ENCODE peak calls at places on chromosome 7, in six cellular contexts. F is stomach, L is breast epithelium, C is fibroblast of the aortic adventitia, X is adrenal gland, R is heart left ventricle. O is an unnamed sample.

GRCh38 chr7:77831481-77831880 is 32.9 kb downstream of the PHTF2 start:
- DNase-seq in F (no peak), L (no peak), C (no peak), X (no peak), R (no peak), O (no peak)

GRCh38 chr7:91235211-91235832 is 28.9 kb upstream of the FZD1 start:
- DNase-seq in F (no peak), L (no peak), C (no peak), X (no peak), R (no peak), O (no peak)

GRCh38 chr7:100793806-100794660 is 33.3 kb downstream of the EPHB4 start:
- DNase-seq in F (no peak), L (no peak), C (no peak), X (no peak), R (no peak), O (no peak)

GRCh38 chr7:82598958-82599357 is 155.4 kb upstream of the CACNA2D1 start:
- DNase-seq in F (no peak), L (no peak), C (peak), X (no peak), R (no peak), O (no peak)

GRCh38 chr7:157373493-157373892 is 36.7 kb downstream of the DNAJB6 start:
- DNase-seq in F (peak), L (no peak), C (no peak), X (no peak), R (no peak), O (no peak)

GRCh38 chr7:110771717-110772116 is 319.2 kb upstream of the LRRN3 start:
- DNase-seq in F (no peak), L (no peak), C (no peak), X (no peak), R (no peak), O (no peak)

GRCh38 chr7:20785211-20786048 is 1.3 kb downstream of the SP8 start:
- DNase-seq in F (peak), L (no peak), C (no peak), X (no peak), R (no peak), O (no peak)

GRCh38 chr7:77575187-77575586 is 38.1 kb downstream of the PTPN12 start:
- DNase-seq in F (no peak), L (no peak), C (no peak), X (peak), R (no peak), O (no peak)

GRCh38 chr7:137880432-137880831 is 33.7 kb upstream of the DGKI start:
- DNase-seq in F (no peak), L (no peak), C (peak), X (no peak), R (no peak), O (no peak)

DNA sequence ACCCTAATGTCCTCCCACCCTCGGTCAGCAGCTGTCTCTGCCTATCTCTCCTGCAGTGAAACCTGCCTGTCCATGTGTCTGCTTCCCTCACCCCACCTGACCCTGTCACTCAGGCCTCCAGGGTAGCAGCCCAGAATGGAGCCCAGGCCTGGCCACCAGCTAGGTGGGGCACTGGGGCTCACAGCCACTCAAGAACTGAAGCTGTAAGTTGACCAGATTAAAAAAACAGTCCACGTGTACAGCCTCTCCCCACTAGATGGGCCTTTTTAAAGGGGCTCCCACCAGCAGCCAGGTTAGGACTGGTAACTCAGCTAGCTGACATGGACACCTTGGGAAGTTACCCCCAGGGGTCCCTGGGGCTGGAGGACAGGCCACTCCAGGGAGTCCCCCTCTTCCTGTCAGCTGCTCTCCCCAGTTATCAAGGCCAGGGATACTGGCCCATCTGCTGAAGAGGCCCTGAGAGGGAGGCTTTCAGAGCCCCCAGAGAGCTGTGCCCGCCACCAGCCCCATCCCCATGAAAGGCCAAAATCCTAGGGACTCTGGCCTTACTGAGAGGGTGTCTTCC is 1.4 kb downstream of the SMARCD3 start:
- DNase-seq in F (no peak), L (no peak), C (no peak), X (no peak), R (no peak), O (no peak)
- H3K4me3 ChIP-seq in F (peak), L (peak), C (peak), X (peak), R (peak), O (no peak)

DNA sequence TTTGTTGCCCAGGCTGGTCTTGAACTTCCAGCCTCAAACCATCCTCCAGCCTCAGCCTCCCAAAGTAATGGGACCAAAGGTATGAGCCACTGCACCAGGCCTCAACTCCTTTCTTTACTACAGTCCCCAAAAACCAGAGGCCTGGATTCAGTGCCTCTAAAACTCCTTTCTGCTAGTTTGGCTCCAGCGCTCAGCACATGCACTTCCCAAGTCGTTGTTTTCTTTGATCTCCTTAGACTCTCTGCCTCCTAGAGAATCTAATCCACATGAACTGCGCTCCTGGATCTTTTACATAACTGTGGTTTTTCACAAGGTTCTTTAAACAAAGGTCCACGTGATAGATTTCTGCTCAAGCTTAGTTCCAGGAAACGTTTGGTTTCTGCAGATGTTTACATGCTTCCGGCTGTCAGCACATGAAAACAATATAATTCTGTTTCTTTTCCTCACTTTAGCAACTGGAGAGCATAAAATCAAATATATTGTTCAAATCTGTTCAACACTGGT is 270.6 kb upstream of the MKLN1 start:
- DNase-seq in F (no peak), L (no peak), C (peak), X (no peak), R (no peak), O (peak)
- H3K4me3 ChIP-seq in F (no peak), L (no peak), C (no peak), X (no peak), R (peak), O (no peak)

GRCh38 chr7:2507917-2508306 is 11.7 kb upstream of the LFNG start:
- DNase-seq in F (no peak), L (no peak), C (no peak), X (no peak), R (no peak), O (no peak)
- H3K4me3 ChIP-seq in F (no peak), L (peak), C (no peak), X (no peak), R (peak), O (no peak)

DNA sequence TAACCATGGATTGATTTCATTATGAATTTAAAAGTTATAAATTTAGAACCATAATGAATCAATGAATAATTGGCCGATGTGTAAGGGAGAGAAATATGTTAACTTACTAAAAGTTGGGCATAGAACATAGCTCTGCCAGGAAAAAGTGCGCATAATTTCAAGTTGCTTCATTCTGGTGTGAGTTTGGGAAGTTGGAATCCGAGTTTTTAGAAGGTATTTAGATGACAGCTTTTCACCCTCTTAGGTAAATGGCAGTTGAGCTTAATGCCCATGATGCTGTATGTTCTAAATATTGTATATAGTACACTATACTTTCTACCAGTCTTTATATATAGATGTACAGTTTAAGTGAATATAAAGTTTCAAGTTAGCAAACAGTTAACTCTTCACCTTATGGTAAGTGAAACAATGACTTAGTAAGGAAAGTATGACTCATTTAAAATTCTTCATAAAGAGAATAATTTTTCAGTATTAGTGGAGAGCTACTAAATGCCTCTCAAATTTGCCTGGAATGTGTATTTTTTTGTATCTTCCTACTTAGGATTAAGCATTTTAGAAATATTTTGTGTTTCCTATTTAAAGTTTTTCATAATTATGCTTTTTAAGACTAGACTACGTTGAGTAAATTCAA is 1.6 kb downstream of the C1GALT1 start:
- DNase-seq in F (no peak), L (no peak), C (peak), X (no peak), R (no peak), O (no peak)
- H3K4me3 ChIP-seq in F (peak), L (peak), C (peak), X (peak), R (peak), O (peak)

DNA sequence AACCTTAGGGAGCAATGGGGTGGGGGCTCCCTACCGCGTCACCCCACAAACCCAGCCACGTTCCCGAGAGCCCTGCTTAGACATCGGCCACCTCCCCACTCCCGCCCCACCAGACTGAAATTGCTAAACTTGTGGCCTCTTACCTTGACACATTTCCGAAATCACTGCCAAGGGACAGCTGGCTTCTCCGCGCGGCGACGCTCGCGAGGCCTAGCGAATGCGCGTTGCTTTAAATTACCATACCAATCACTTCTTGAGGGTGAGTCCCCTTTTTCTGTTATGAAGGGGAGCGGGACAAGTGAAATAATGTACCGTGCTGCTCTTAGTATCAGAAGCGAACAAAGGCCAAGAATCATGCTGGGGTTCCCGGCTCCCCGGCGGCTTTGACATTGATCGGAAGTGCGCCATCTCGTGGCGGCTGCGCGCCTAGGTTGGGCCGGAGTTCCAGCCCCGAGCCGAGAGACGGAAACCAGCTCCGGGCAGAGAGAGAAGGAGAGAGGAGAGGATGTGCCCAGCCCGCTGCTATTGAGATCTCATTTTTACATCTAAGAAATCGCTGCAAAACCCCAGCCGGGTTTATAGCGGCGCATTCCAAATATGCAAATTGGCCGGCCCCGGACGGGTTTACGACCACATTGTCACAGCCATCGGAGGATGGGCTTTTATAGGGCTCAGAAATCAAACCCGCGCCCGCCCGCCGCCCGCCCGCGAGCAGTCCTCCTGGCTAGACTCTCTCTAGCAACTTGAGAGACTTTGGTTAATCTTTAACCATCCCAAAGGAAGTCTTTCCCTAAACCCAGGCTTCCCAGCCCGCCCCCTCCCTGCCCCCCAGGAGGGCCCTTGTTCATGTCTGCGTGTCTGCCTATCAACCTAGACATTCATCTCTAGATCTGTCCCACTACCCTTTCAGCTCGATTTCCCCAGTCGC is 5.3 kb downstream of the HOXA11 start:
- DNase-seq in F (peak), L (peak), C (peak), X (peak), R (peak), O (peak)
- H3K4me3 ChIP-seq in F (no peak), L (peak), C (peak), X (no peak), R (peak), O (no peak)

GRCh38 chr7:73705551-73705920 is 13.9 kb downstream of the STX1A start:
- DNase-seq in F (no peak), L (no peak), C (no peak), X (no peak), R (no peak), O (no peak)

GRCh38 chr7:73704640-73705550 is 14.6 kb downstream of the STX1A start:
- DNase-seq in F (no peak), L (peak), C (peak), X (no peak), R (no peak), O (no peak)

GRCh38 chr7:73703225-73703624 is 16.2 kb downstream of the STX1A start:
- DNase-seq in F (no peak), L (no peak), C (no peak), X (no peak), R (no peak), O (no peak)

GRCh38 chr7:73703649-73703984 is 15.9 kb downstream of the STX1A start:
- DNase-seq in F (no peak), L (no peak), C (no peak), X (no peak), R (no peak), O (no peak)

DNA sequence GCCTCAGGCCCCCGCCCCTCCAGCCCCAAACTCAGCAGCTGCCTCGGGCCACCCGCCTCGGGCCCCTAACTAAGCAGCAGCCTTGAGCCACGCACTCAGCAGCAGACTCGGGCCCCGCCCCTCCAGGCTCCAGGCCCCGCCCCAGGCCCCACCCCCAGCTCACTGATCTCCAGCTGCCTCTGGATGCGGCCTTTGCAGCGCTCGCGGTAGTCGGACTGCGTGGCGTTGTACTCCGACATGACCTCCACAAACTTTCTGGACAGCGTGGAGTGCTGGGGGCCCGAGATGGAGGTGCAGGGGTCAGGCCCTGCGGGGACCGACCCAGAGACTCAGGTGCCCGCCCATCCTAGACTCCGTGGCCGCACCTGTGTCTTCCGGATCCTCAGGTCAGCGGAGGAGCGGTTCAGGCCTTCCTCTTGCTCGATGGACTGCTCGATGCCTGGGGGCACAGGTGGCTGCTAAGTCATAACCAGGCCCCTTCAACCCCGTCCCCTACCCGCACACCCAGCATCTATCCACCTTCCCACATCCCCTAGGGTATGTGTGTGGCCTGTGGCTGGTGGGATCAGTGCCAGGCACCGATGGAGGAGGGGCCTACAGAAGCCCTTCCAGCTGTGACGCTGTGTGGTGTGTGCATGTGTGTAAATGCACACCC is 15.4 kb downstream of the STX1A start:
- DNase-seq in F (peak), L (no peak), C (peak), X (peak), R (peak), O (no peak)
- H3K4me3 ChIP-seq in F (peak), L (no peak), C (no peak), X (peak), R (no peak), O (no peak)

GRCh38 chr7:108525985-108526767 is at the start of gene PNPLA8:
- DNase-seq in F (peak), L (peak), C (peak), X (peak), R (peak), O (peak)

GRCh38 chr7:108525327-108525984 is 479 bp downstream of the PNPLA8 start:
- DNase-seq in F (no peak), L (no peak), C (peak), X (peak), R (peak), O (peak)

GRCh38 chr7:108526768-108527017 is 758 bp upstream of the PNPLA8 start:
- DNase-seq in F (no peak), L (no peak), C (no peak), X (no peak), R (no peak), O (no peak)

GRCh38 chr7:108528183-108528712 is 2.3 kb upstream of the PNPLA8 start:
- DNase-seq in F (no peak), L (no peak), C (no peak), X (no peak), R (no peak), O (no peak)

DNA sequence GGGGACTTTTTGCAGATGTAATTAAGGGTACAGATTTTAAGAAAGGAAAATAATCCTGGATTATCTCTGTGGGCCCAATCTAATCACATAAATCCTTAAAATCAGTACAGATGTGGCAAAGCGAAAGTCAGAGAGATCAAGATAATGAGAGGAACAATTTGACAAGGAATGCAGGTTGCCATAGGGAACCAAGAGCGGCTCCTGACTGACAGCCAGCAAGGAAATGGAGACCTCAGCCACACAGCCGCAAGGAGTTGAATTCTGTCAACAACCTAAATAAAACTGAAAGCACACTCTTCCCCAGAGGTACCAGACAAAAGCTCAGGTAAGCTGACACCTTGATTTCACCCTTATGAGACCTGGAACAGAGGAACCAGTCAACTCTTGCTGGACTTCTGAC is 3.4 kb upstream of the PNPLA8 start:
- DNase-seq in F (peak), L (no peak), C (no peak), X (no peak), R (no peak), O (no peak)
- H3K4me3 ChIP-seq in F (no peak), L (no peak), C (no peak), X (no peak), R (no peak), O (no peak)

GRCh38 chr7:135758531-135758932 is 9.9 kb upstream of the FAM180A start:
- DNase-seq in F (no peak), L (no peak), C (peak), X (no peak), R (peak), O (no peak)

GRCh38 chr7:135759537-135759936 is 10.9 kb upstream of the FAM180A start:
- DNase-seq in F (no peak), L (no peak), C (no peak), X (no peak), R (no peak), O (no peak)

GRCh38 chr7:135756191-135756590 is 7.6 kb upstream of the FAM180A start:
- DNase-seq in F (no peak), L (no peak), C (no peak), X (no peak), R (no peak), O (no peak)

GRCh38 chr7:135755351-135755753 is 6.7 kb upstream of the FAM180A start:
- DNase-seq in F (no peak), L (no peak), C (peak), X (no peak), R (peak), O (no peak)

DNA sequence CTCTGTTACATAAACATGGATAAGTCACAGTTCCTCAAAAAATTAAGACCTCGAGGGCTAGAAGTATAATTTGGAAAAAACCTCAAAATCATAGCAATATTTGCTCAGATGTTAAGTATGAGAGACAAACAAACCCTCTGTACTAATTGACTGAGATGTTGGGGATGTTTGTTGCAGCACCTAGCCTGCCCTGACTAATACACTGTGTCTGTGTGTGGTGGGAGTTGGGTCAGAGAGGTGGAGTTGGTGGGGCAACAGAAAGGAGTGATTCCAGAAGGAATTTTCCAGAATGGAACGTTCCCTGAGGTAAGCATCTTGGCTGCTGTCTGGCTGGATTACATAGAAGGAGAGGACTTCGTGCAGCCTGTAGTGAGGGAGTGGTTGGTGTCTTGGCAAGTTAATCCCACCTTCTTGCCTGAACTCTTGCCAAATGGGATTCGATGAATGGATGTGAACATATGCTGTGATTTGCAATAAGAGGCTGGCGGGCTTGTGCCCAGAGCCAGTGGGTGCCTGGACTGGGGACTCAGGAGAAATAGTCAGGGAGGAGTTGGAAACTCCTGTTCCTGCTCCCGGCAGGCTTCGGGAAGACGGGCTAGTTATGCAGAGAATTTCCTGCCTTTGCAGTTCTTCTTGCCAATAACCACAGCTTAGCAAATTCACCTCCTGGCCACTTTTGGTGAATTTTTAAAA is 9.3 kb upstream of the FAM180A start:
- DNase-seq in F (no peak), L (no peak), C (peak), X (no peak), R (peak), O (no peak)
- H3K4me3 ChIP-seq in F (no peak), L (peak), C (peak), X (no peak), R (peak), O (no peak)

GRCh38 chr7:4809091-4809591 is 33.7 kb downstream of the AP5Z1 start:
- DNase-seq in F (no peak), L (no peak), C (no peak), X (no peak), R (peak), O (no peak)

GRCh38 chr7:4809691-4810090 is 34.3 kb downstream of the AP5Z1 start:
- DNase-seq in F (no peak), L (no peak), C (no peak), X (no peak), R (no peak), O (no peak)

GRCh38 chr7:4806983-4807625 is 31.7 kb downstream of the AP5Z1 start:
- DNase-seq in F (no peak), L (no peak), C (no peak), X (no peak), R (no peak), O (no peak)

GRCh38 chr7:4808565-4808964 is 33.1 kb downstream of the AP5Z1 start:
- DNase-seq in F (no peak), L (no peak), C (no peak), X (no peak), R (no peak), O (no peak)

GRCh38 chr7:4807708-4808420 is 32.4 kb downstream of the AP5Z1 start:
- DNase-seq in F (no peak), L (no peak), C (no peak), X (no peak), R (no peak), O (no peak)
- H3K4me3 ChIP-seq in F (no peak), L (no peak), C (no peak), X (no peak), R (no peak), O (no peak)